ENCODE peak calls at places on chromosome 11, in five cellular contexts. Q is Caki2; I is dermis microvascular lymphatic vessel endothelial cell; Z is activated naive CD8-positive, alpha-beta T cell treated with anti-CD3 and anti-CD28 coated beads, Interleukin-2, amount 10 ng/mL, durations not matched to agents 7 days and 5 days; V is A172. D is an unnamed sample.

GRCh38 chr11:19232910-19233503 is 7.7 kb downstream of the E2F8 start:
- DNase-seq in Q (peak; percentile 31), I (no peak), Z (no peak), V (peak; percentile 91), D (peak; percentile 93)

GRCh38 chr11:77073328-77074001 is 6.7 kb downstream of the CAPN5 start:
- DNase-seq in Q (peak; percentile 62), I (peak; percentile 58), Z (no peak), V (peak; percentile 93), D (peak; percentile 94)

GRCh38 chr11:73570415-73571114 is 27.3 kb downstream of the FAM168A start:
- DNase-seq in Q (peak; percentile 74), I (no peak), Z (no peak), V (peak; percentile 75), D (peak; percentile 28)

GRCh38 chr11:114340311-114341131 is 44.3 kb downstream of the NNMT start:
- DNase-seq in Q (peak; percentile 50), I (peak; percentile 30), Z (peak; percentile 39), V (peak; percentile 80), D (peak; percentile 88)

GRCh38 chr11:111469200-111469599 is 43.0 kb downstream of the BTG4 start:
- DNase-seq in Q (no peak), I (no peak), Z (no peak), V (no peak), D (no peak)

GRCh38 chr11:73252577-73253191 is 19.5 kb upstream of the P2RY6 start:
- DNase-seq in Q (no peak), I (no peak), Z (peak; percentile 23), V (no peak), D (no peak)

GRCh38 chr11:76872959-76873827 is 12.5 kb downstream of the ACER3 start:
- DNase-seq in Q (no peak), I (no peak), Z (no peak), V (no peak), D (no peak)

GRCh38 chr11:65553301-65554001 is 4.7 kb downstream of the LTBP3 start:
- DNase-seq in Q (peak; percentile 51), I (no peak), Z (peak; percentile 84), V (no peak), D (no peak)

GRCh38 chr11:10587995-10588394 is 19.5 kb upstream of the LYVE1 start:
- DNase-seq in Q (no peak), I (no peak), Z (no peak), V (no peak), D (no peak)

GRCh38 chr11:65625628-65626342 is 10.2 kb downstream of the PCNX3 start:
- DNase-seq in Q (no peak), I (peak; percentile 50), Z (peak; percentile 73), V (no peak), D (peak; percentile 51)

GRCh38 chr11:132972565-132972964 is 559.7 kb downstream of the OPCML start:
- DNase-seq in Q (no peak), I (no peak), Z (no peak), V (no peak), D (no peak)

GRCh38 chr11:134275534-134276395 is at the start of gene GLB1L3:
- DNase-seq in Q (no peak), I (no peak), Z (peak; percentile 84), V (no peak), D (peak; percentile 18)

GRCh38 chr11:6468712-6469495 is 4.8 kb downstream of the TRIM3 start:
- DNase-seq in Q (peak; percentile 92), I (peak; percentile 88), Z (no peak), V (peak; percentile 73), D (peak; percentile 87)

GRCh38 chr11:121351089-121351488 is 58.5 kb downstream of the SC5D start:
- DNase-seq in Q (no peak), I (no peak), Z (no peak), V (no peak), D (no peak)